ENCODE peak calls at places on chromosomes 4 and X, in four cellular contexts. G, O, M and N are unnamed samples. For H3K4me1, the result is how much of the 10 kb centered on the place peaks cover.

GRCh38 chr4:120731561-120731960 is 191.0 kb downstream of the PRDM5 start:
- DNase-seq in G (no peak), O (no peak), M (no peak), N (no peak)

GRCh38 chr4:32864713-32865351 is 2144.7 kb downstream of the PCDH7 start:
- DNase-seq in G (no peak), O (no peak), M (no peak), N (no peak)

GRCh38 chrX:103864149-103864548 is 32.1 kb upstream of the RAB9B start:
- DNase-seq in G (no peak), O (no peak), M (no peak), N (no peak)

GRCh38 chr4:151324449-151325319 is 721 bp downstream of the SH3D19 start:
- DNase-seq in G (peak), O (no peak), M (peak), N (no peak)

GRCh38 chr4:118973295-118973694 is 84.6 kb downstream of the SYNPO2 start:
- DNase-seq in G (no peak), O (no peak), M (no peak), N (no peak)

GRCh38 chrX:96407501-96407900 is 277.1 kb upstream of the DIAPH2 start:
- DNase-seq in G (no peak), O (no peak), M (no peak), N (no peak)

GRCh38 chrX:9293903-9294302 is 171.0 kb upstream of the TBL1X start:
- DNase-seq in G (no peak), O (no peak), M (no peak), N (no peak)

GRCh38 chrX:26442340-26442739 is 226.4 kb downstream of the MAGEB5 start:
- DNase-seq in G (no peak), O (no peak), M (peak), N (no peak)

GRCh38 chr4:13081830-13082229 is 402.3 kb downstream of the RAB28 start:
- DNase-seq in G (no peak), O (no peak), M (no peak), N (no peak)

GRCh38 chrX:108396188-108396885 is 41.9 kb downstream of the COL4A6 start:
- DNase-seq in G (no peak), O (no peak), M (peak), N (no peak)

GRCh38 chr4:147843162-147843561 is 111.3 kb downstream of the ARHGAP10 start:
- DNase-seq in G (no peak), O (peak), M (no peak), N (no peak)

GRCh38 chr4:153222162-153222789 is 18.0 kb downstream of the TRIM2 start:
- DNase-seq in G (no peak), O (no peak), M (peak), N (peak)

GRCh38 chr4:83855044-83855443 is 319.1 kb downstream of the GPAT3 start:
- DNase-seq in G (no peak), O (no peak), M (peak), N (no peak)

GRCh38 chr4:37891221-37892159 is 606 bp downstream of the TBC1D1 start:
- DNase-seq in G (no peak), O (peak), M (peak), N (no peak)

DNA sequence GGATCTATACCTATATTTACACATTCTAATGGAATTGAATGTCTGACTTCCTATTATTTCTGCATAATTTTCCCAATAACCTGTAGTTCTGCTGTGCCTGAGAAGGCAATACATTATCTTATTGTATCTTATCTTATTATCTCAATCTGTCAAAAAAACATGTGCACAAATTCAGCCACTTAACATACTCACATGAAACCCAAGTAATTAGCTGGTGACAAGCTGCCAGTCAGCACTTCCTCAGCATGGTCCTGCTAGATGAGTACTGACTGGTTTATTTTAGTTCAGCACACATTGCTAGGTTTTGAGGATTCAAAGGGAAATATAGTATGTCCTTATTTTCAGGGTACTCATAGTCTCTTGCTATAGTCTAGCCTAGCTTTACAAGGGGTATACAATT is 17.9 kb upstream of the FGG start:
- DNase-seq in G (no peak), O (no peak), M (no peak), N (no peak)
- H3K4me3 ChIP-seq in G (no peak), O (no peak), M (no peak), N (no peak)

GRCh38 chrX:49919617-49920016 is 2.8 kb upstream of the CLCN5 start:
- DNase-seq in G (no peak), O (peak), M (no peak), N (no peak)

GRCh38 chrX:49910344-49910743 is 12.1 kb upstream of the CLCN5 start:
- DNase-seq in G (no peak), O (no peak), M (no peak), N (no peak)

GRCh38 chrX:49912866-49913265 is 9.5 kb upstream of the CLCN5 start:
- DNase-seq in G (no peak), O (no peak), M (no peak), N (no peak)

GRCh38 chrX:49912086-49912485 is 10.3 kb upstream of the CLCN5 start:
- DNase-seq in G (no peak), O (no peak), M (no peak), N (no peak)

GRCh38 chrX:49915352-49916222 is 6.8 kb upstream of the CLCN5 start:
- DNase-seq in G (no peak), O (peak), M (peak), N (no peak)
- H3K4me1 ChIP-seq in G (under half), O (under half), M (under half), N (under half)

GRCh38 chr4:20251061-20251795 is 477 bp upstream of the SLIT2 start:
- DNase-seq in G (no peak), O (no peak), M (no peak), N (no peak)
- H3K4me3 ChIP-seq in G (no peak), O (no peak), M (peak), N (peak)

GRCh38 chr4:70927502-70928139 is 25.5 kb downstream of the MOB1B start:
- DNase-seq in G (no peak), O (peak), M (no peak), N (no peak)

GRCh38 chr4:70935038-70935437 is 32.9 kb downstream of the MOB1B start:
- DNase-seq in G (no peak), O (no peak), M (no peak), N (no peak)

GRCh38 chr4:70932984-70933383 is 30.8 kb downstream of the MOB1B start:
- DNase-seq in G (no peak), O (no peak), M (no peak), N (no peak)

GRCh38 chr4:70931359-70931758 is 29.2 kb downstream of the MOB1B start:
- DNase-seq in G (no peak), O (no peak), M (no peak), N (no peak)

GRCh38 chr4:70930530-70931256 is 28.5 kb downstream of the MOB1B start:
- DNase-seq in G (no peak), O (peak), M (no peak), N (no peak)
- H3K4me1 ChIP-seq in G (under half), O (half or more), M (under half), N (under half)

GRCh38 chrX:39688219-39688575 is 409.6 kb downstream of the BCOR start:
- DNase-seq in G (no peak), O (no peak), M (no peak), N (no peak)
- H3K4me3 ChIP-seq in G (no peak), O (no peak), M (peak), N (peak)